ENCODE peak calls at places on chromosomes 16 and 17, in five cellular contexts. K is neuronal stem cell, I is IMR-90, X is mesendoderm, P is H9. C is an unnamed sample.

GRCh38 chr16:74743668-74744299 is 30.8 kb downstream of the FA2H start:
- DNase-seq in X (no peak), I (peak), P (no peak), K (no peak), C (no peak)

GRCh38 chr17:64736804-64737492 is 74.8 kb upstream of the SMURF2 start:
- DNase-seq in K (no peak), I (peak), P (peak), X (peak), C (no peak)

GRCh38 chr17:76944477-76944876 is 76.3 kb downstream of the MGAT5B start:
- DNase-seq in I (no peak), P (no peak), X (no peak), K (no peak), C (no peak)

GRCh38 chr17:60640503-60640902 is 37.1 kb upstream of the BCAS3 start:
- DNase-seq in X (peak), K (peak), I (peak), P (no peak), C (no peak)

GRCh38 chr16:78249056-78249455 is 149.6 kb downstream of the WWOX start:
- DNase-seq in P (peak), X (peak), I (no peak), K (no peak), C (peak)

GRCh38 chr17:51733166-51733565 is 425.3 kb downstream of the CA10 start:
- DNase-seq in P (no peak), X (no peak), K (peak), I (no peak), C (no peak)

GRCh38 chr17:38743556-38744171 is 4.5 kb downstream of the PCGF2 start:
- DNase-seq in P (peak), I (no peak), K (no peak), X (no peak), C (no peak)

GRCh38 chr17:31417051-31417792 is 25.7 kb downstream of the RAB11FIP4 start:
- DNase-seq in X (no peak), K (no peak), P (peak), I (no peak), C (no peak)

GRCh38 chr17:78374631-78375274 is 3.7 kb upstream of the PGS1 start:
- DNase-seq in P (peak), K (peak), I (peak), X (peak), C (peak)

GRCh38 chr16:7342598-7342997 is 10.0 kb downstream of the RBFOX1 start:
- DNase-seq in P (no peak), K (no peak), I (no peak), X (no peak), C (no peak)

GRCh38 chr16:82980810-82981209 is 354.0 kb downstream of the CDH13 start:
- DNase-seq in X (no peak), K (no peak), P (no peak), I (no peak), C (no peak)

GRCh38 chr16:78633551-78633950 is 534.1 kb downstream of the WWOX start:
- DNase-seq in X (no peak), K (no peak), I (no peak), P (no peak), C (no peak)

GRCh38 chr17:38616361-38616760 is 10.6 kb upstream of the SRCIN1 start:
- DNase-seq in K (no peak), X (no peak), I (no peak), P (no peak), C (no peak)

GRCh38 chr17:50634123-50634914 is at the start of gene ABCC3:
- DNase-seq in P (no peak), K (no peak), I (no peak), X (no peak), C (peak)
- H2BK15ac ChIP-seq in P (no peak), K (no peak), I (peak), X (no peak), C (no peak)

DNA sequence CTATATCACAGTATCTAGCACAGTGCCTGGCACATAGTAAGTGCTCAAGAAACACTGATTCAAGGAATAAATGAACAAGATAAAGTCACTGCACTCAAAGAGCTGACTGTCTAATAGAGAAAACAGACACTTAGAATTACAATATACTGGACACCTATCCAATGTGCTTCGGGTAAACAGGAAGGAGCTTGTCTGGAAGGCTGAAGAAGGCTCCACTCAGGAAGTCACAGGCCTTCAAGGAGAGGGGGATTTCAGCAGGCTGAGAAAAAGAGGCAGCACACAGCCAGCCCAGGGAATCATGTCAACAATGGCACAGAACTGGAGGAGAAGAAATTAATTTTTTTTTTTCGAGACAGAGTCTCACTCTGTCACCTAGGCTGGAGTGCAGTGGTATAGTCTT is 9.7 kb upstream of the IL4R start:
- DNase-seq in K (no peak), X (no peak), I (no peak), P (no peak), C (no peak)
- H2BK15ac ChIP-seq in K (no peak), X (no peak), I (no peak), P (no peak), C (no peak)

GRCh38 chr17:49496183-49496865 is 1.2 kb downstream of the NGFR start:
- DNase-seq in I (peak), P (peak), X (peak), K (peak), C (no peak)
- H2BK15ac ChIP-seq in I (no peak), P (no peak), X (no peak), K (peak), C (no peak)

GRCh38 chr16:86432048-86432447 is 78.3 kb upstream of the FOXF1 start:
- DNase-seq in K (no peak), I (no peak), X (no peak), P (no peak), C (no peak)
- H2BK15ac ChIP-seq in K (peak), I (no peak), X (no peak), P (no peak), C (no peak)

GRCh38 chr16:69563605-69564580 is 1.9 kb upstream of the NFAT5 start:
- DNase-seq in P (no peak), I (peak), X (peak), K (peak), C (no peak)

GRCh38 chr16:69565611-69566436 is at the start of gene NFAT5:
- DNase-seq in I (peak), X (peak), K (peak), P (peak), C (peak)

GRCh38 chr16:69564845-69565610 is 738 bp upstream of the NFAT5 start:
- DNase-seq in I (no peak), X (peak), K (no peak), P (no peak), C (no peak)

GRCh38 chr16:69567031-69567680 is 1.4 kb downstream of the NFAT5 start:
- DNase-seq in I (peak), X (peak), P (peak), K (no peak), C (no peak)

GRCh38 chr16:69566437-69567030 is 768 bp downstream of the NFAT5 start:
- DNase-seq in X (no peak), K (peak), I (peak), P (peak), C (no peak)
- H2BK15ac ChIP-seq in X (no peak), K (peak), I (no peak), P (no peak), C (no peak)

GRCh38 chr16:678858-679807 is 1.1 kb upstream of the STUB1 start:
- DNase-seq in K (peak), I (peak), X (peak), P (peak), C (peak)
- H2BK15ac ChIP-seq in K (peak), I (no peak), X (no peak), P (no peak), C (peak)

GRCh38 chr17:74882517-74883240 is 9.9 kb upstream of the FDXR start:
- DNase-seq in P (no peak), I (no peak), X (no peak), K (no peak), C (no peak)
- H2BK15ac ChIP-seq in P (no peak), I (no peak), X (no peak), K (peak), C (peak)

DNA sequence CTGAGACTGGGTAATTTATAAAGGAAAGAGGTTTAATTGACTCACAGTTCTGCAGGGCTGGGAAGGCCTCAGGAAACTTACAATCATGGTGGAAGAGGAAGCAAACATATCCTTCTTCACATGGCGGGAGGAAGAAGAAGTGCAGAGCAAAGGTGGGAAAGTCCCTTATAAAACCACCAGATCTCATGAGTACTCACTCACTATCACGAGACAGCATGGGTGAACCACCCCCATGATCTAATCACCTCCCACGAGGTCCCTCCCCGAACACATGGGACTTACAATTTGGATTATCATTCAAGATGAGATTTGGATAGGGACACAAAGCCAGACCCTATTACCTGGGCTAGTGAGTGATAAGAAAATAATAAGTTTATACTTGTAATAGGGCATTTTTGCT is 70.6 kb upstream of the HS3ST2 start:
- DNase-seq in I (no peak), K (no peak), P (no peak), X (no peak), C (no peak)
- H2BK15ac ChIP-seq in I (no peak), K (no peak), P (no peak), X (no peak), C (no peak)

GRCh38 chr16:57485091-57485915 is 990 bp downstream of the DOK4 start:
- DNase-seq in P (peak), K (no peak), I (no peak), X (no peak), C (no peak)

GRCh38 chr16:57485916-57486857 is at the start of gene DOK4:
- DNase-seq in X (peak), P (peak), K (peak), I (peak), C (peak)

GRCh38 chr16:57489229-57489628 is 2.9 kb upstream of the DOK4 start:
- DNase-seq in X (no peak), K (no peak), P (no peak), I (no peak), C (no peak)

GRCh38 chr16:57484515-57485005 is 1.7 kb downstream of the DOK4 start:
- DNase-seq in K (no peak), I (no peak), X (no peak), P (no peak), C (no peak)

DNA sequence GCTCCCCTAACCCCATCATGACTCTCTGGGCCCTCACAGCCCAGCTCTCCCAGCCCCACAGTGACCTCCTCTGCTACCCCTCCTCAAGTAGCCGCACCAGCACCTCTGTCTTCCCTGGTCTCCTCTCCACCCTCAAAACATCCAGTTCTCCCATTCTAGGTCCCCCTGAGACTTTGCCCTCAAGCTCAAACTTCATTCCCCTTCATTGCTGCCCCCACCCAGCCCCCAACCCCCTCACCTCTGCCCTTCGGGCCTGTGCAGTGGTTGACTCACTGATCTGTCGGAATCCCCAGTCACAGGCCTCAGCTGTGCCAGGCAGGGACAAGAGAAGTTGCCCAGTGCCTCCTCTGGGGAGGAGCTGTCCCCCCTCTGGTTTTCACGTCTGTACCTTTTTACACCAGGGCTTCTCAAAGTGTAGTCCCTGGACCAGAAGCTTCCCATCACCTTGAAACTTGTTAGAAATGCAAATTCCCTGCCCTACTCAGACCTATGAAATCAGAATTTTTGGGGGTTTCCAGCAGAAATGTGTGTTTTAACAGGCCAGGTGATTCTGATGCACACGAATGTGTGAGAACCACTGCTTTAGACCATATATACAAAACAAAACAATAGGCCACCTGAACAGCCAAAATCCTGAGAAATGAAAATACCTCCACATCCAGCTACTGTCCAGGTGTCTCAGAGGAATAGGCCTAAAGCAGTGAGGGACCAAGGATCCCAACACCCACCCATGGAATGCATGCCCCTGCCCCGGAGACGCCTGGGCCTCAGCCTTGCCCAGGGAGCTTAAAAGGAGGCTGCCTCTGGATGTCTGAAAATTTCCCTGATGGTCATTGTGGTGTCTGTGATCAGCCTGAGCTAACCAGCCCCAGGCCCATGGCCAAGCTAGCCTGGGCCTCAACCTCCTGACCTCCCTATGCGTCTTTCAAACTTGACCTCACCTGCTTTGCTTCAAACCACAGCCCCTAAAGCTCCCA is 853 bp upstream of the DOK4 start:
- DNase-seq in X (no peak), P (no peak), K (no peak), I (no peak), C (no peak)
- H2BK15ac ChIP-seq in X (no peak), P (no peak), K (no peak), I (no peak), C (peak)

GRCh38 chr16:73027655-73028220 is 20.2 kb downstream of the ZFHX3 start:
- DNase-seq in X (no peak), I (no peak), P (no peak), K (no peak), C (no peak)
- H2BK15ac ChIP-seq in X (no peak), I (no peak), P (no peak), K (no peak), C (no peak)

C was measured in H1.